ENCODE peak calls at places on chromosomes 2 and 18, in five cellular contexts. U is left lung; G is suprapubic skin; Y is CD8-positive, alpha-beta T cell; E is spleen. N is an unnamed sample.

GRCh38 chr2:72780483-72780882 is 45.4 kb downstream of the EXOC6B start:
- DNase-seq in U (no peak), G (no peak), Y (no peak), E (no peak), N (no peak)

GRCh38 chr2:10289891-10290290 is 12.8 kb upstream of the HPCAL1 start:
- DNase-seq in U (no peak), G (no peak), Y (no peak), E (no peak), N (no peak)

GRCh38 chr2:18132697-18133096 is 254.2 kb downstream of the KCNS3 start:
- DNase-seq in U (no peak), G (no peak), Y (no peak), E (no peak), N (no peak)

GRCh38 chr2:240932001-240932723 is 26.0 kb downstream of the CROCC2 start:
- DNase-seq in U (peak; percentile 60), G (peak; percentile 75), Y (no peak), E (peak; percentile 66), N (no peak)

GRCh38 chr2:207603486-207603885 is 21.7 kb downstream of the METTL21A start:
- DNase-seq in U (no peak), G (no peak), Y (no peak), E (no peak), N (no peak)

GRCh38 chr2:233572468-233572867 is 5.9 kb upstream of the USP40 start:
- DNase-seq in U (no peak), G (no peak), Y (no peak), E (no peak), N (no peak)

GRCh38 chr2:109110185-109110584 is 18.8 kb upstream of the SH3RF3 start:
- DNase-seq in U (no peak), G (no peak), Y (no peak), E (no peak), N (no peak)

GRCh38 chr18:79395761-79396404 is at the start of gene NFATC1:
- DNase-seq in U (peak; percentile 87), G (no peak), Y (peak; percentile 61), E (peak; percentile 86), N (peak; percentile 72)

GRCh38 chr2:30588891-30589495 is 141.9 kb downstream of the LCLAT1 start:
- DNase-seq in U (no peak), G (no peak), Y (no peak), E (no peak), N (no peak)

GRCh38 chr2:237429761-237430160 is 15.8 kb upstream of the COL6A3 start:
- DNase-seq in U (peak; percentile 81), G (no peak), Y (peak; percentile 38), E (no peak), N (no peak)

GRCh38 chr2:233418761-233419625 is 64.7 kb downstream of the DGKD start:
- DNase-seq in U (peak; percentile 79), G (peak; percentile 68), Y (peak; percentile 65), E (peak; percentile 91), N (peak; percentile 78)

GRCh38 chr18:12744103-12744502 is 41.3 kb downstream of the PSMG2 start:
- DNase-seq in U (no peak), G (no peak), Y (no peak), E (no peak), N (no peak)

GRCh38 chr2:241808051-241808450 is 942 bp upstream of the NEU4 start:
- DNase-seq in U (no peak), G (no peak), Y (no peak), E (no peak), N (no peak)

GRCh38 chr2:98175811-98176210 is 88.8 kb downstream of the VWA3B start:
- DNase-seq in U (no peak), G (no peak), Y (no peak), E (no peak), N (peak; percentile 2)

GRCh38 chr2:98771771-98772521 is 41.0 kb upstream of the MGAT4A start:
- DNase-seq in U (no peak), G (no peak), Y (peak; percentile 68), E (peak; percentile 78), N (peak; percentile 29)

GRCh38 chr2:36663851-36664715 is 32.4 kb upstream of the VIT start:
- DNase-seq in U (no peak), G (no peak), Y (no peak), E (no peak), N (no peak)

GRCh38 chr2:12050381-12050780 is 303.9 kb downstream of the LPIN1 start:
- DNase-seq in U (no peak), G (no peak), Y (no peak), E (no peak), N (no peak)

GRCh38 chr2:28753043-28753683 is 1.5 kb downstream of the PPP1CB start:
- DNase-seq in U (no peak), G (no peak), Y (peak; percentile 73), E (peak; percentile 79), N (peak; percentile 46)

GRCh38 chr18:78901923-78902794 is 77.5 kb upstream of the SALL3 start:
- DNase-seq in U (no peak), G (no peak), Y (no peak), E (peak; percentile 43), N (no peak)

GRCh38 chr18:23872701-23873550 is 141.6 kb upstream of the TTC39C start:
- DNase-seq in U (peak; percentile 69), G (no peak), Y (peak; percentile 49), E (no peak), N (no peak)

GRCh38 chr18:28284132-28284531 is 107.2 kb upstream of the CDH2 start:
- DNase-seq in U (no peak), G (no peak), Y (no peak), E (no peak), N (no peak)

DNA sequence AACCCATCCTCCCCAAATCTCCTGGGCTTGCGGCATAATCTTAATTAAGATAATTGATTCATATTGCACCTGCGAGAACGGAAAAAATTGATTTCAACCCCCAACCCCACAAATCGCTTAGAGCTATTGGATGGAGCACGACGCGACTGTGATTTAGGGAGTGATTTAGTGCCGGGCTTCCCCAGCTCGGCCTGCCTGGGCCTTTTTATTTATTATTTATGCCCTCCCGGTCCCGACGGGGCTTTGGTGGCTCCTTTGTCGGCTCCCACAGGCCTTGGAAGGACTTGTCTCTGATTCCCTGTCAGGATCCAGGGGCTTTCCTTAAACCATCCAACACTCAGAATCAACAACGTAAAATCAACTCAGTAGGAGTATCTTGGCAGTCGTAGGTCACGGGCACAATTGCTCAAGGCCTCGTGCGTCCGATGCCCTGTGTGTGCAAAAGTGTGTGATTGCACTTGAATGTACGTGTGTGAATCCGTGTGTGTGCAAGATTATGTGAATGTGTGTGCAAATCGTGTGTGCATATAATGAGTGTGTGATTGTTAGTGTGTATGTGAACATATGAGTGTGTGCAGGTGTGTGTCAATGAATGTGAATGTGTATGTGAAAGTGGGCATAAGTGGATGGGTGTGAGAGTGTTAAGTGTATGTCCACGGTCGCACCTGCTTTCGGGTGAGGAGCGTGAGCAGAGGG is 4.3 kb upstream of the NEUROD1 start:
- DNase-seq in U (no peak), G (no peak), Y (no peak), E (no peak), N (no peak)
- H3K27me3 ChIP-seq in U (peaks cover 90% of the 10 kb centered on the region), G (peaks cover 85% of the 10 kb centered on the region), Y (peaks cover 39% of the 10 kb centered on the region), E (peaks cover 11% of the 10 kb centered on the region), N (peaks cover 38% of the 10 kb centered on the region)

GRCh38 chr2:43344911-43345373 is 118.5 kb upstream of the ZFP36L2 start:
- DNase-seq in U (no peak), G (no peak), Y (no peak), E (no peak), N (no peak)

GRCh38 chr2:43345872-43346271 is 119.5 kb upstream of the ZFP36L2 start:
- DNase-seq in U (no peak), G (no peak), Y (no peak), E (no peak), N (no peak)

GRCh38 chr2:43345391-43345813 is 119.0 kb upstream of the ZFP36L2 start:
- DNase-seq in U (no peak), G (peak; percentile 84), Y (no peak), E (no peak), N (no peak)

GRCh38 chr2:43341959-43342757 is 115.8 kb upstream of the ZFP36L2 start:
- DNase-seq in U (no peak), G (no peak), Y (no peak), E (no peak), N (no peak)

GRCh38 chr2:43343573-43344304 is 117.3 kb upstream of the ZFP36L2 start:
- DNase-seq in U (no peak), G (peak; percentile 86), Y (no peak), E (no peak), N (no peak)
- H3K4me1 ChIP-seq in U (peaks cover 41% of the 10 kb centered on the region), G (peaks cover 83% of the 10 kb centered on the region), Y (no peaks in the 10 kb centered on the region), E (peaks cover 30% of the 10 kb centered on the region), N (no peaks in the 10 kb centered on the region)

GRCh38 chr18:48575301-48575657 is 36.4 kb downstream of the CTIF start:
- DNase-seq in U (no peak), G (no peak), Y (no peak), E (no peak), N (no peak)
- H3K27ac ChIP-seq in U (no peak overlapping the region), G (no peak overlapping the region), Y (no peak overlapping the region), E (no peak overlapping the region), N (no peak overlapping the region)

DNA sequence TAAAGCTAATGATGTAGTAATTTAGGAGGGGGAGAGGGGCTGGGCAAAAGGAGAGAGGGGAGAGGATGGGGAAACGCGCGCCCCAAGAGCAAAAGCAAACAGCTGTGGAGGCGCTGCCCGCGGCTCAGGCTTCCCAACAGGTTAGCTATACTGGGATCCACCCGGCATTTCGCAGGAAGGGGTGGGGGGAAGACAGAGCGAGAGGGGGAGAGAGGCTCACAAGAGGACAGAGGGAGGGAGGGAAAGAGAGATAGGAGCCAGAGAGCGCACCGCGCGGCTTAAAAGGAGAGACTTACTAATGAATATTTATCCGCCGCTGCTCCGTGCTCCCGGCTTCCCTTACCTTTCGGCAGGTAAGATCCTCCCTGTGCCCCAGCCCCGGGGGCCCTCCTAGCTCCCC is 7.5 kb upstream of the SIX3 start:
- DNase-seq in U (peak; percentile 67), G (peak; percentile 67), Y (no peak), E (no peak), N (no peak)
- H3K27me3 ChIP-seq in U (peaks cover 100% of the 10 kb centered on the region), G (peaks cover 100% of the 10 kb centered on the region), Y (peaks cover 27% of the 10 kb centered on the region), E (peaks cover 19% of the 10 kb centered on the region), N (peaks cover 19% of the 10 kb centered on the region)

DNA sequence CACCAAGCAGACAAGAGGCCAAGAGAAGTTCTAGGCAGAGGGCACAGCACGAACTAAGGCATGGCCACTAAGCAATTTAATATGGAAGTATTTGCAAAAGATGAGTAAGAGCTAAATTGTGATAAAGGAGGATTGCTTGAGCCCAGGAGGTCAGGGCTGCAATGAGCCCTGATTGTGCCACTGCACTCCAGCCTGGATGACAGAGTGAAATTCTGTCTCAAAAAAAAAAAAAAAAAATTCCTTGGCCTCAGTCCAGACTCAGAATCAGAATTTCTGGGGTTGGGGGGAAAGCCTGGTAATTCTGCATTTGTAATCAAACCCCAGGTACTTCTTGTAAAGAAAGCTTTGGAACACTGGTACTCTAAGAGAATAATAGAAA is 46.8 kb upstream of the RTN4 start:
- DNase-seq in U (no peak), G (no peak), Y (no peak), E (no peak), N (no peak)
- H3K4me1 ChIP-seq in U (peaks cover 5% of the 10 kb centered on the region), G (peaks cover 33% of the 10 kb centered on the region), Y (no peaks in the 10 kb centered on the region), E (peaks cover 72% of the 10 kb centered on the region), N (peaks cover 7% of the 10 kb centered on the region)

GRCh38 chr18:44686156-44686555 is 5.5 kb downstream of the SETBP1 start:
- DNase-seq in U (no peak), G (no peak), Y (no peak), E (no peak), N (no peak)

GRCh38 chr18:44687421-44687820 is 6.7 kb downstream of the SETBP1 start:
- DNase-seq in U (no peak), G (no peak), Y (no peak), E (no peak), N (no peak)

GRCh38 chr18:44683566-44683965 is 2.9 kb downstream of the SETBP1 start:
- DNase-seq in U (no peak), G (no peak), Y (no peak), E (no peak), N (no peak)

GRCh38 chr18:44682871-44683221 is 2.2 kb downstream of the SETBP1 start:
- DNase-seq in U (no peak), G (no peak), Y (no peak), E (no peak), N (no peak)

GRCh38 chr18:44685296-44685695 is 4.6 kb downstream of the SETBP1 start:
- DNase-seq in U (no peak), G (no peak), Y (no peak), E (no peak), N (no peak)
- H3K27ac ChIP-seq in U (no peak overlapping the region), G (no peak overlapping the region), Y (no peak overlapping the region), E (no peak overlapping the region), N (no peak overlapping the region)

N was measured in CD4-positive, CD25-positive, alpha-beta regulatory T cell.